ENCODE peak calls at places on chromosomes 3 and 15, in six cellular contexts. C, P, U, R, D and X are unnamed samples.

GRCh38 chr3:132448211-132448961 is 31.1 kb downstream of the DNAJC13 start:
- DNase-seq in P (peak), D (no peak), U (peak), R (no peak), C (peak), X (no peak)

GRCh38 chr3:29026959-29027358 is 253.9 kb upstream of the RBMS3 start:
- DNase-seq in U (no peak), P (no peak), D (no peak), C (no peak), R (no peak), X (peak)

GRCh38 chr3:46091971-46092703 is 64.9 kb upstream of the XCR1 start:
- DNase-seq in C (no peak), D (no peak), P (no peak), U (no peak), R (no peak), X (no peak)

GRCh38 chr3:137134431-137134830 is 176.6 kb downstream of the IL20RB start:
- DNase-seq in C (no peak), R (no peak), U (no peak), D (no peak), P (no peak), X (no peak)

GRCh38 chr3:125351814-125352456 is 23.2 kb downstream of the ZNF148 start:
- DNase-seq in D (no peak), C (no peak), U (no peak), P (peak), R (no peak), X (no peak)

GRCh38 chr3:7536510-7536909 is 675.6 kb downstream of the GRM7 start:
- DNase-seq in C (no peak), P (no peak), U (peak), D (peak), R (no peak), X (no peak)

GRCh38 chr15:56149071-56149470 is 94.6 kb downstream of the RFX7 start:
- DNase-seq in D (no peak), U (no peak), R (no peak), C (no peak), P (no peak), X (no peak)

GRCh38 chr15:89218531-89218930 is 2.8 kb downstream of the RLBP1 start:
- DNase-seq in P (no peak), U (no peak), C (no peak), R (no peak), D (no peak), X (no peak)

GRCh38 chr3:151863611-151864010 is 9.8 kb upstream of the SUCNR1 start:
- DNase-seq in C (no peak), R (no peak), P (peak), U (no peak), D (no peak), X (no peak)

GRCh38 chr15:31508656-31509055 is 182.0 kb downstream of the KLF13 start:
- DNase-seq in D (no peak), U (no peak), R (no peak), C (no peak), P (no peak), X (no peak)

GRCh38 chr15:73593278-73594074 is 39.7 kb downstream of the NPTN start:
- DNase-seq in R (no peak), C (no peak), D (no peak), P (peak), U (peak), X (no peak)

GRCh38 chr3:181694805-181695660 is 16.7 kb upstream of the SOX2 start:
- DNase-seq in R (peak), U (peak), P (no peak), C (peak), D (peak), X (no peak)

GRCh38 chr3:193982258-193982659 is 153.7 kb upstream of the HES1 start:
- DNase-seq in C (peak), P (no peak), U (peak), R (peak), D (peak), X (peak)

GRCh38 chr3:45472795-45473194 is 84.4 kb downstream of the LARS2 start:
- DNase-seq in U (no peak), D (no peak), P (no peak), R (no peak), C (no peak), X (no peak)

GRCh38 chr3:17972889-17973558 is 230.6 kb upstream of the TBC1D5 start:
- DNase-seq in R (no peak), U (no peak), C (no peak), D (no peak), P (no peak), X (no peak)

GRCh38 chr15:68417897-68418296 is 14.1 kb downstream of the ITGA11 start:
- DNase-seq in D (no peak), R (no peak), U (no peak), C (peak), P (no peak), X (no peak)

GRCh38 chr15:63896336-63897115 is 62.8 kb upstream of the HERC1 start:
- DNase-seq in P (peak), U (peak), C (no peak), D (peak), R (peak), X (no peak)

GRCh38 chr3:186314896-186315295 is 47.1 kb downstream of the DGKG start:
- DNase-seq in C (no peak), U (no peak), P (no peak), D (no peak), R (no peak), X (no peak)

GRCh38 chr3:42226470-42227425 is 39.2 kb downstream of the CCK start:
- DNase-seq in D (no peak), U (no peak), C (no peak), R (peak), P (no peak), X (peak)

GRCh38 chr3:132880986-132881385 is 157.2 kb upstream of the TMEM108 start:
- DNase-seq in D (no peak), R (no peak), U (no peak), P (no peak), C (no peak), X (no peak)

GRCh38 chr15:39177561-39177960 is 403.3 kb upstream of the THBS1 start:
- DNase-seq in D (no peak), U (no peak), P (no peak), C (no peak), R (no peak), X (peak)

GRCh38 chr15:26531489-26531888 is 241.4 kb downstream of the GABRB3 start:
- DNase-seq in P (no peak), C (no peak), U (no peak), D (no peak), R (no peak), X (no peak)

GRCh38 chr15:40337597-40337996 is 3.1 kb downstream of the CCDC9B start:
- DNase-seq in D (no peak), U (peak), C (peak), P (no peak), R (no peak), X (no peak)

GRCh38 chr15:90376789-90377188 is 11.3 kb upstream of the IQGAP1 start:
- DNase-seq in D (no peak), C (no peak), R (no peak), P (no peak), U (peak), X (no peak)

GRCh38 chr3:121757087-121757811 is 7.7 kb upstream of the GOLGB1 start:
- DNase-seq in P (no peak), U (peak), C (no peak), R (no peak), D (no peak), X (no peak)

GRCh38 chr3:121757812-121758545 is 8.4 kb upstream of the GOLGB1 start:
- DNase-seq in U (peak), C (no peak), D (no peak), P (no peak), R (no peak), X (no peak)

GRCh38 chr3:121758727-121759450 is 9.3 kb upstream of the GOLGB1 start:
- DNase-seq in P (peak), U (no peak), D (no peak), R (no peak), C (no peak), X (no peak)

DNA sequence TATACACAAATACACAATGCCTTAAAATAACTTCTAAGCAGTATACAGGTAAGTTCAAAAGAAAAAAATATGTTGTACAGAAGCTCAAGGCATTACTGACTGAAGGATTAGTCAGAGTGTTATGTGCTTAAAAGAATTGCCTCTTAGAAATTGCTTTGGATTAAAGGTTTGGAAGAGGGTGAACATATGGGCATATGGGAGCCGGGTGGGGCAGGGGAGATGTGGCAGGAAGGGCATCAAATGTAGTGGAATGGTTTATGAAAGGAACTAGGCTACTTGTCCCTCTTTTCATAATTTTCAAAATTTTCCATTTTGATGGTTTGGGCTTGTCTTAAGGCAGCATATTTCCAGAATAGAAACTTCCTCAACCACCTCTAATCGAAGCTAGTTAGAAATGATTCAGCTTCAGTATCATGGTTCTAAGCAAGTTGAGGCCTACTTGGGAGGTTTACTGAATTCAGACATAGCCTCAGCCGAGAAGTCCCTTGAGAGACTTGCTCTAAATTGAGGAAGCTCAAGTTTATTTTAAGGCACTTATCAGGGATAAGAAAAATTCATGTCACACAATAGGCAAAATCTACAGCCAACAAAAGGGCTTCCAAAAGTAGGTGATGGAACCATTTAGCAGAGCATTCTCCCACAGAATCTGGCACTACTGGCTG is 10.1 kb upstream of the GOLGB1 start:
- DNase-seq in R (no peak), C (no peak), D (no peak), P (no peak), U (no peak), X (no peak)
- H3K27ac ChIP-seq in R (no peak), C (no peak), D (no peak), P (no peak), U (no peak), X (no peak)

GRCh38 chr3:126356373-126357298 is 572 bp downstream of the KLF15 start:
- DNase-seq in U (peak), D (peak), P (no peak), R (peak), C (peak), X (no peak)

GRCh38 chr3:126360046-126360713 is 3.0 kb upstream of the KLF15 start:
- DNase-seq in D (no peak), U (no peak), R (no peak), C (no peak), P (no peak), X (no peak)

GRCh38 chr3:126358816-126359181 is 1.6 kb upstream of the KLF15 start:
- DNase-seq in D (no peak), R (no peak), C (no peak), P (no peak), U (no peak), X (no peak)

GRCh38 chr3:126357299-126358037 is at the start of gene KLF15:
- DNase-seq in P (peak), C (peak), D (peak), U (peak), R (peak), X (peak)

GRCh38 chr3:126358038-126358815 is 1.0 kb upstream of the KLF15 start:
- DNase-seq in D (no peak), C (peak), R (peak), P (no peak), U (no peak), X (no peak)
- H3K27ac ChIP-seq in D (peak), C (peak), R (no peak), P (no peak), U (peak), X (no peak)

GRCh38 chr3:138389841-138390581 is 41.6 kb downstream of the MRAS start:
- DNase-seq in P (peak), C (peak), U (no peak), R (no peak), D (peak), X (peak)
- H3K27ac ChIP-seq in P (peak), C (peak), U (peak), R (peak), D (peak), X (peak)

DNA sequence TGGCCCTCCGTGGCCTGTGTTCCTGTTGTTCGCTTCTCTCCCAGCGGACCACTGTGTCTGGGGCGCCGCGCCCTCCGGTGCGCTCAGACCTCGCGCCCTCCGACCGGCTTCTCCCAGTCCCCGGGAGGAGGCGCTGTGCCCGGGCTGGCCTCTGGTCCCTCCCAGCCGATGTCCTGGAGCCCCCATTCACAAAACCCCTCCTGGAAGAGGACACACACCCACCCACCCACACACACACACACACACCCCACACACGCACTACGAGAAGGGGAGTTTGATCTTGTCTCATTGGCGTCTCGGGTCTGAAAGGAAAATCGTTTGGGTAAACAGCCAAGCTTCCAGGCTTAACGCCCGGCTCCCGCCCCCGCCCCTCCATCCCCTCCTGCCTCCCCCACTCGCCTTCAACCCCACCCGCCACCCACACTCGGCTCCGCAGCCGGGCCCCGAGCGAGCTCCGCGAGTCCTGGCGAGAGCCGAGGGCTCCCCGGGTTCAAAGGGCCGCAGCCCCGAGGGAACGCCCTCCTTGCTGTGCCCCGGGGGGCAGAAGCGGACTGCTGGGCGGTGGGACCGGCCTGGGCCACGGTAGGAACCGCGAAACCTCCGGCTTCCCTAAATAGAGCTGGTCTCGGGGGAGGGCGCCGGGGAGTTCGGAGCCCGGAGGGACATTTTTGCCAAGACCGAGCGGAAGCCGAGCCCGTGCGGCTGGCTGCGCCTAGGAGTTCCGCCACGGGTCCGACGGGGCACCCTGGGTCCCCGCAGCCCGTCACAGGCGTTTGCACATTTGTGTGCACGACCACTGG is 23.6 kb downstream of the NR2F2 start:
- DNase-seq in C (peak), D (peak), R (no peak), U (peak), P (peak), X (no peak)
- H3K27ac ChIP-seq in C (peak), D (peak), R (peak), U (peak), P (peak), X (no peak)

DNA sequence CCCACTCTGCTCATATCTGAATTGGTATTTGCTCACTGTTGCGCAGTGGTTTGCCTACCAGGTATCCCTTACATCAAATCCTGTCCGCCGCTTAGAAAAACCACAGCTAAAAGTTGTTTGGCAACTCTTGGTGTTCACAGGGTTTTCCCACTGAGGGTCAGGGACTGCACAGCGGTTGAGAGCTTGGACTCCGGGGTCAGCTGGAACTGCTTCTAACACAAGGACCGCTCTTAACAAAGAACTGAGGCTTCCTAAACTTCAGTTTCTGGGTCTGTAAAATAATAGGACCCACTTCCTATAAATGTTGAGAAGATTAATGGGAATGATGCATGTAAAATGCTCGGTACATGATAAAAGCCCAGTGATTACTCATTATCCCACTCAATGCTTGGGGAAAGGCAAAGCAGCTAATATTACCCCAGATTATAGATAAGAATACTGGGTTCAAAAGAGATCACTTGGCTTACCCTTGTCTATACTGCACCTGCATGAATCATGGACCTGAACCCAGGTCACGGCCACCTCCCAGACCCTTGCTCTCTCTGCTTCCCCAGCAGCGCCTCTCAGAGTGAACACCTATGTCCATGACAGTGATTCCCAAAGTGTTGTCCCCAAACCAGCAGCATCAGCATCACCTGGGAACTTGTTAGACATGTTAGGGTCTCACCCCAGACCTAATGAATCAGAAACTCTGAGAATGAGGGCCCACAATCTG is 36.1 kb downstream of the LIPC start:
- DNase-seq in D (no peak), R (no peak), C (no peak), P (no peak), U (no peak), X (no peak)
- H3K27ac ChIP-seq in D (no peak), R (no peak), C (no peak), P (no peak), U (no peak), X (no peak)

GRCh38 chr3:141442421-141442820 is 44.4 kb upstream of the RASA2 start:
- DNase-seq in U (no peak), R (no peak), D (no peak), C (no peak), P (no peak), X (no peak)

GRCh38 chr3:141441381-141442365 is 45.2 kb upstream of the RASA2 start:
- DNase-seq in R (peak), C (no peak), U (peak), D (peak), P (peak), X (peak)

GRCh38 chr3:141440942-141441341 is 45.9 kb upstream of the RASA2 start:
- DNase-seq in D (no peak), R (no peak), P (no peak), C (no peak), U (no peak), X (no peak)

GRCh38 chr3:141442914-141443313 is 43.9 kb upstream of the RASA2 start:
- DNase-seq in U (no peak), P (no peak), D (no peak), C (no peak), R (no peak), X (no peak)

DNA sequence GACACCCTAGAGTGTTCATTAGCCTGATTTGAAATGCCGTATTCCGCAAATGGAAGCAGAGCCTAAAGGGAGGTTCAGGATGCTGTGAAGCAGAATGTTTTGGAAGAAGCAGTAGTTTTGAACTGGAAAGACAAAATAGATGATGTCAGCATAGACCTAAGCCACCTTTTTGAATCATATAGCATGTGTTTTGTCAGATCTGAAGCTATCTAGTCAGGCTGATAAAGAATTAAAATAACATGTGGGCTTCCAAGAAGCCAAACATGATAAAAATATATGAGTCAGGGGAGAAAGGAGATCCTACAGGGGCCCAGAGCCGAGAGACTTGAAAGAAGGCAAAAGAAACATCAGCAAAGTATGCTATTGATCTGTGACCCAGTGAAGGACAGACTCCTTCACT is 47.2 kb upstream of the RASA2 start:
- DNase-seq in U (no peak), C (no peak), P (no peak), R (no peak), D (no peak), X (no peak)
- H3K27ac ChIP-seq in U (no peak), C (peak), P (peak), R (no peak), D (peak), X (no peak)

GRCh38 chr15:82679626-82680199 is 30.0 kb downstream of the AP3B2 start:
- DNase-seq in D (no peak), P (no peak), U (no peak), C (no peak), R (no peak), X (no peak)
- H3K27ac ChIP-seq in D (no peak), P (no peak), U (no peak), C (no peak), R (no peak), X (no peak)